ENCODE peak calls at places on chromosomes 12 and 14, in four cellular contexts. One of them, this sample, is unnamed.

GRCh38 chr12:110355080-110355479 is 48.4 kb downstream of the ANAPC7 start:
- DNase-seq in GM12878: no peak
- DNase-seq in K562: peak; percentile 58
- DNase-seq in GM12891: no peak
- DNase-seq in this sample: no peak

GRCh38 chr12:113056381-113056630 is 224 bp upstream of the DTX1 start:
- DNase-seq in GM12878: no peak
- DNase-seq in K562: no peak
- DNase-seq in GM12891: no peak
- DNase-seq in this sample: no peak

GRCh38 chr12:96078281-96078761 is 42.9 kb upstream of the LTA4H start:
- DNase-seq in GM12878: no peak
- DNase-seq in K562: no peak
- DNase-seq in GM12891: no peak
- DNase-seq in this sample: no peak

GRCh38 chr12:56723889-56724659 is 1.0 kb downstream of the NACA start:
- DNase-seq in GM12878: no peak
- DNase-seq in K562: no peak
- DNase-seq in GM12891: no peak
- DNase-seq in this sample: peak; percentile 44

GRCh38 chr12:44369967-44370366 is 506.1 kb downstream of the NELL2 start:
- DNase-seq in GM12878: no peak
- DNase-seq in K562: no peak
- DNase-seq in GM12891: no peak
- DNase-seq in this sample: no peak

GRCh38 chr12:55703976-55704761 is 3.5 kb downstream of the ITGA7 start:
- DNase-seq in GM12878: no peak
- DNase-seq in K562: no peak
- DNase-seq in GM12891: no peak
- DNase-seq in this sample: no peak

GRCh38 chr12:58414398-58414871 is 473.1 kb downstream of the ATP23 start:
- DNase-seq in GM12878: no peak
- DNase-seq in K562: no peak
- DNase-seq in GM12891: no peak
- DNase-seq in this sample: no peak

GRCh38 chr12:74043343-74043742 is 494.3 kb upstream of the ATXN7L3B start:
- DNase-seq in GM12878: no peak
- DNase-seq in K562: no peak
- DNase-seq in GM12891: no peak
- DNase-seq in this sample: no peak

GRCh38 chr14:55701638-55702037 is 121.6 kb downstream of the KTN1 start:
- DNase-seq in GM12878: peak; percentile 45
- DNase-seq in K562: no peak
- DNase-seq in GM12891: no peak
- DNase-seq in this sample: no peak

GRCh38 chr12:113039911-113040425 is 16.6 kb upstream of the DTX1 start:
- DNase-seq in GM12878: no peak
- DNase-seq in K562: no peak
- DNase-seq in GM12891: no peak
- DNase-seq in this sample: no peak

GRCh38 chr12:108637222-108637621 is 3.5 kb upstream of the SELPLG start:
- DNase-seq in GM12878: no peak
- DNase-seq in K562: no peak
- DNase-seq in GM12891: no peak
- DNase-seq in this sample: peak; percentile 57

GRCh38 chr12:58455146-58455545 is 465.2 kb downstream of the LRIG3 start:
- DNase-seq in GM12878: no peak
- DNase-seq in K562: no peak
- DNase-seq in GM12891: no peak
- DNase-seq in this sample: no peak

GRCh38 chr12:130097342-130097741 is 64.9 kb upstream of the FZD10 start:
- DNase-seq in GM12878: no peak
- DNase-seq in K562: no peak
- DNase-seq in GM12891: no peak
- DNase-seq in this sample: no peak

GRCh38 chr14:34098045-34098984 is 147.4 kb upstream of the EGLN3 start:
- DNase-seq in GM12878: peak; percentile 36
- DNase-seq in K562: peak; percentile 52
- DNase-seq in GM12891: peak; percentile 22
- DNase-seq in this sample: peak; percentile 6

GRCh38 chr12:65276923-65277322 is 1.6 kb upstream of the MSRB3 start:
- DNase-seq in GM12878: no peak
- DNase-seq in K562: no peak
- DNase-seq in GM12891: no peak
- DNase-seq in this sample: no peak

GRCh38 chr14:72154645-72155378 is 222.6 kb downstream of the RGS6 start:
- DNase-seq in GM12878: no peak
- DNase-seq in K562: no peak
- DNase-seq in GM12891: no peak
- DNase-seq in this sample: no peak

GRCh38 chr12:24561882-24562760 is 386.8 kb downstream of the BCAT1 start:
- DNase-seq in GM12878: no peak
- DNase-seq in K562: no peak
- DNase-seq in GM12891: peak; percentile 24
- DNase-seq in this sample: no peak

GRCh38 chr14:22280497-22281321 is 308.3 kb downstream of the DAD1 start:
- DNase-seq in GM12878: no peak
- DNase-seq in K562: no peak
- DNase-seq in GM12891: no peak
- DNase-seq in this sample: no peak

GRCh38 chr12:108811411-108812185 is 45.8 kb downstream of the SSH1 start:
- DNase-seq in GM12878: no peak
- DNase-seq in K562: no peak
- DNase-seq in GM12891: no peak
- DNase-seq in this sample: no peak

GRCh38 chr14:67943947-67944346 is 124.4 kb downstream of the RAD51B start:
- DNase-seq in GM12878: peak; percentile 49
- DNase-seq in K562: peak; percentile 15
- DNase-seq in GM12891: peak; percentile 15
- DNase-seq in this sample: no peak

GRCh38 chr12:24617471-24617870 is 331.4 kb downstream of the BCAT1 start:
- DNase-seq in GM12878: no peak
- DNase-seq in K562: no peak
- DNase-seq in GM12891: no peak
- DNase-seq in this sample: no peak

GRCh38 chr12:57235012-57235727 is 5.7 kb downstream of the SHMT2 start:
- DNase-seq in GM12878: no peak
- DNase-seq in K562: peak; percentile 75
- DNase-seq in GM12891: no peak
- DNase-seq in this sample: no peak

DNA sequence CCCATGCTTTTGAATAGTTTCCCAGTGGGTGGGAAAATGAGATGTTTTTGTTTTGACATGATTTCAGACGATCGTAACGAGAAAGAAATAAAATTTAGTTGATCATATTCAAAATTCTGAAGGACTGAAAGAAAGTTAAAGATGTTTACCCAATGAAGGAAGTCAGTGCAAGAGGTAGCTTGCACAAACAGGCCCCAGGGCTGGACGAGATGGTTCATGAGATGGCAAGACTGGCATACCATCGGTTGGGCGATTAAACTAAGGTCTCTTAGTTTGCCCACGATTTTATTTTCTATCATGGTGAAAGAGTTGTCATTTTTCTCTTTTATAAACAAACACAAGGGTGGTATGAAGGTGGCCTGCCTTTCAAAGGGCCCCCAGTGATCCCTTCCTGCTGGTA is 124.5 kb upstream of the TBX5 start:
- DNase-seq in GM12878: no peak
- DNase-seq in K562: no peak
- DNase-seq in GM12891: no peak
- DNase-seq in this sample: no peak
- TF ChIP-seq SPI1 in GM12878: no peak
- TF ChIP-seq SPI1 in K562: no peak
- TF ChIP-seq SPI1 in GM12891: no peak
- TF ChIP-seq SPI1 in this sample: no peak

DNA sequence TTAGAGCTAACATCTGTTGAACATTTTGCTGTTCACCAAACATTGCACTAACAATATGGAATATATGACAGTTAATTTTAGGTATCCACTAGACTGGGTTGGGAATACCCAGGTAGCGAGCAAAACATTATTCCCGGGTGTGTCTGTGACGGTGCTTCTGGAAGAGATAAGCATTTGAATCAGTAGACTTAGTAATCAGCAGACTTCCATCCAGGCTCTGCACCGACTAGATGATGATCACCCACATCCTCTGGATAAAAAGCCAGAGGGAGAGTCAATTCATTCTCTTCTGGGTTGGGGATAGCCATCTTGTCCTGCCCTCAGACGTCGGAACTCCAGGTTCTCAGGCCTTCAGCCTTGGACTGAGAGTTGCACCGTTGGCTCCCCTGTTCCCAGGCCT is 168.1 kb downstream of the PHLDA1 start:
- DNase-seq in GM12878: no peak
- DNase-seq in K562: no peak
- DNase-seq in GM12891: no peak
- DNase-seq in this sample: no peak
- TF ChIP-seq SPI1 in GM12878: no peak
- TF ChIP-seq SPI1 in K562: no peak
- TF ChIP-seq SPI1 in GM12891: no peak
- TF ChIP-seq SPI1 in this sample: no peak

GRCh38 chr12:39227218-39227617 is 215.7 kb downstream of the KIF21A start:
- DNase-seq in GM12878: no peak
- DNase-seq in K562: no peak
- DNase-seq in GM12891: no peak
- DNase-seq in this sample: no peak

GRCh38 chr12:39230086-39230485 is 212.8 kb downstream of the KIF21A start:
- DNase-seq in GM12878: no peak
- DNase-seq in K562: no peak
- DNase-seq in GM12891: no peak
- DNase-seq in this sample: no peak

GRCh38 chr12:39224971-39225370 is 217.9 kb downstream of the KIF21A start:
- DNase-seq in GM12878: no peak
- DNase-seq in K562: no peak
- DNase-seq in GM12891: no peak
- DNase-seq in this sample: no peak
- TF ChIP-seq SPI1 in GM12878: no peak
- TF ChIP-seq SPI1 in K562: no peak
- TF ChIP-seq SPI1 in GM12891: no peak
- TF ChIP-seq SPI1 in this sample: no peak

GRCh38 chr12:132065609-132066344 is 78.3 kb downstream of the DDX51 start:
- DNase-seq in GM12878: no peak
- DNase-seq in K562: no peak
- DNase-seq in GM12891: no peak
- DNase-seq in this sample: no peak

GRCh38 chr12:132066749-132067148 is 77.4 kb downstream of the DDX51 start:
- DNase-seq in GM12878: no peak
- DNase-seq in K562: no peak
- DNase-seq in GM12891: no peak
- DNase-seq in this sample: no peak

GRCh38 chr12:132065203-132065602 is 78.9 kb downstream of the DDX51 start:
- DNase-seq in GM12878: no peak
- DNase-seq in K562: no peak
- DNase-seq in GM12891: no peak
- DNase-seq in this sample: no peak

GRCh38 chr12:132067182-132067581 is 76.9 kb downstream of the DDX51 start:
- DNase-seq in GM12878: no peak
- DNase-seq in K562: no peak
- DNase-seq in GM12891: no peak
- DNase-seq in this sample: no peak

GRCh38 chr12:132066345-132066685 is 77.8 kb downstream of the DDX51 start:
- DNase-seq in GM12878: peak; percentile 77
- DNase-seq in K562: no peak
- DNase-seq in GM12891: peak; percentile 49
- DNase-seq in this sample: peak; percentile 80
- TF ChIP-seq SPI1 in GM12878: peak; percentile 91
- TF ChIP-seq SPI1 in K562: no peak
- TF ChIP-seq SPI1 in GM12891: peak; percentile 94
- TF ChIP-seq SPI1 in this sample: peak; percentile 79

This sample was measured in HL-60.